ENCODE peak calls at places on chromosomes 12 and 14, in six cellular contexts. X, Q, F, J, L and C are unnamed samples.

GRCh38 chr12:80598004-80598606 is 109.3 kb upstream of the MYF6 start:
- DNase-seq in X (no peak), Q (no peak), F (peak; percentile 20), J (peak; percentile 83), L (no peak), C (no peak)

GRCh38 chr12:57190037-57190436 is 26.6 kb upstream of the NXPH4 start:
- DNase-seq in X (no peak), Q (no peak), F (no peak), J (no peak), L (no peak), C (no peak)

GRCh38 chr12:116346751-116347150 is 69.3 kb upstream of the MED13L start:
- DNase-seq in X (peak; percentile 48), Q (no peak), F (no peak), J (peak; percentile 94), L (no peak), C (peak; percentile 57)

GRCh38 chr12:48002773-48003218 is 1.5 kb downstream of the COL2A1 start:
- DNase-seq in X (no peak), Q (peak; percentile 77), F (no peak), J (peak; percentile 31), L (no peak), C (no peak)

GRCh38 chr12:116384629-116385485 is 107.4 kb upstream of the MED13L start:
- DNase-seq in X (no peak), Q (no peak), F (no peak), J (peak; percentile 76), L (no peak), C (peak; percentile 62)

GRCh38 chr12:75444444-75445136 is 36.0 kb upstream of the GLIPR1 start:
- DNase-seq in X (peak; percentile 8), Q (no peak), F (peak; percentile 44), J (peak; percentile 73), L (no peak), C (no peak)

GRCh38 chr12:38456769-38457168 is 140.2 kb downstream of the ALG10B start:
- DNase-seq in X (no peak), Q (no peak), F (no peak), J (no peak), L (no peak), C (no peak)

GRCh38 chr12:57627504-57628279 is 5.3 kb downstream of the B4GALNT1 start:
- DNase-seq in X (no peak), Q (peak; percentile 27), F (no peak), J (no peak), L (no peak), C (no peak)

GRCh38 chr14:99752486-99753121 is 40.6 kb upstream of the EML1 start:
- DNase-seq in X (no peak), Q (no peak), F (no peak), J (peak; percentile 76), L (no peak), C (no peak)

GRCh38 chr12:49292729-49293055 is 2.3 kb upstream of the PRPH start:
- DNase-seq in X (no peak), Q (peak; percentile 61), F (no peak), J (no peak), L (no peak), C (no peak)

GRCh38 chr14:50775357-50775756 is 55.6 kb downstream of the NIN start:
- DNase-seq in X (no peak), Q (no peak), F (no peak), J (peak; percentile 93), L (no peak), C (no peak)

GRCh38 chr12:64521838-64522237 is 69.9 kb downstream of the TBK1 start:
- DNase-seq in X (no peak), Q (no peak), F (no peak), J (no peak), L (no peak), C (no peak)

GRCh38 chr14:74638066-74638465 is 26.0 kb upstream of the LTBP2 start:
- DNase-seq in X (no peak), Q (peak; percentile 59), F (no peak), J (no peak), L (no peak), C (no peak)

GRCh38 chr12:108442077-108442476 is 73.0 kb upstream of the FICD start:
- DNase-seq in X (no peak), Q (no peak), F (no peak), J (no peak), L (no peak), C (no peak)

GRCh38 chr14:23538785-23539184 is 12.8 kb downstream of the ZFHX2 start:
- DNase-seq in X (no peak), Q (no peak), F (no peak), J (peak; percentile 31), L (no peak), C (no peak)

GRCh38 chr14:90839024-90839888 is 23.0 kb upstream of the TTC7B start:
- DNase-seq in X (no peak), Q (no peak), F (no peak), J (peak; percentile 63), L (no peak), C (no peak)

GRCh38 chr12:100545092-100545491 is 28.4 kb upstream of the GAS2L3 start:
- DNase-seq in X (no peak), Q (no peak), F (no peak), J (peak; percentile 50), L (no peak), C (no peak)

GRCh38 chr12:42213023-42213422 is 25.0 kb downstream of the YAF2 start:
- DNase-seq in X (no peak), Q (peak; percentile 51), F (no peak), J (peak; percentile 59), L (no peak), C (no peak)

GRCh38 chr12:12081836-12082497 is 11.2 kb downstream of the BCL2L14 start:
- DNase-seq in X (peak; percentile 73), Q (peak; percentile 67), F (peak; percentile 70), J (peak; percentile 55), L (peak; percentile 39), C (peak; percentile 57)

GRCh38 chr14:44170099-44170498 is 337.0 kb downstream of the FSCB start:
- DNase-seq in X (no peak), Q (no peak), F (no peak), J (no peak), L (no peak), C (no peak)

GRCh38 chr12:122845865-122846621 is 10.8 kb downstream of the HIP1R start:
- DNase-seq in X (no peak), Q (peak; percentile 64), F (no peak), J (no peak), L (no peak), C (no peak)

GRCh38 chr14:52314521-52315354 is 626 bp downstream of the PTGER2 start:
- DNase-seq in X (peak; percentile 27), Q (peak; percentile 73), F (no peak), J (peak; percentile 32), L (no peak), C (no peak)

GRCh38 chr14:31137214-31137889 is 70.2 kb downstream of the HECTD1 start:
- DNase-seq in X (no peak), Q (no peak), F (no peak), J (no peak), L (no peak), C (no peak)

GRCh38 chr14:55976219-55976618 is 142.0 kb upstream of the PELI2 start:
- DNase-seq in X (no peak), Q (no peak), F (no peak), J (no peak), L (no peak), C (no peak)

GRCh38 chr14:105925615-105926414 is 399.4 kb downstream of the TMEM121 start:
- DNase-seq in X (no peak), Q (no peak), F (no peak), J (no peak), L (no peak), C (peak; percentile 0)

GRCh38 chr12:28172434-28173030 is 17.7 kb upstream of the CCDC91 start:
- DNase-seq in X (peak; percentile 50), Q (peak; percentile 42), F (peak; percentile 39), J (peak; percentile 68), L (no peak), C (peak; percentile 69)

GRCh38 chr14:21408152-21408551 is 24.3 kb upstream of the SUPT16H start:
- DNase-seq in X (peak; percentile 13), Q (no peak), F (no peak), J (peak; percentile 65), L (no peak), C (no peak)

GRCh38 chr12:106139422-106140141 is 828 bp upstream of the NUAK1 start:
- DNase-seq in X (peak; percentile 76), Q (no peak), F (peak; percentile 52), J (peak; percentile 66), L (no peak), C (no peak)

DNA sequence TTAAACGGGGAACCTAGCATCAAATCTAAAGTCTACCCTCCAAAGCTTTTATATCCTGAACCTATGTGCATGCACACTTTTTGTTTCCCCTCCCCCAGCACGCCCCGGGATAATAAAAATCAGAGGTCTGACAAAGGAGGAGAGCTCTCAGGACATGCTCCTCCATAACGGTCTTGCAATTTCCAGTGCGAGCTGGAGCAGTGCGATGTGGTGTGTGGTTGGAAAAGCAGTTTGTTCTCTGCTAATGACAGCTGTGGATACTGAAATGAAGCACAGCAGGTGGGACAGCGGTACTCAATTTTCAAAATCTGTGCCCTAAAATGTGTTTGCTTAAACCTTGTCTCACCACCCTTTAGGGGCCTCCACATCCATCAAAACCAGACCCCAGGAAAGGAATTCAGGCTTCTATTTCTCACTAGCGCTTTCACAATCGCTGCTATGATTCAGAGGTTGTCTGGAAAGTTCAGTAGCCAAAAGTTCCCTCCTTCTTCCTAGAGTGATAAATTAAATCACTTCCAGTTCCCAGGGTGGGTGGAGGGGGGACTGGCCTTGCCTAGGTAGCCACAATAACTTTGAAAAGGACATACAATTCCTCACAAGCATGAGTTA is 440.8 kb downstream of the EGLN3 start:
- DNase-seq in X (no peak), Q (no peak), F (no peak), J (no peak), L (no peak), C (no peak)
- TF ChIP-seq SMC3 in X (no peak), Q (no peak), F (no peak), J (no peak), L (no peak), C (no peak)

DNA sequence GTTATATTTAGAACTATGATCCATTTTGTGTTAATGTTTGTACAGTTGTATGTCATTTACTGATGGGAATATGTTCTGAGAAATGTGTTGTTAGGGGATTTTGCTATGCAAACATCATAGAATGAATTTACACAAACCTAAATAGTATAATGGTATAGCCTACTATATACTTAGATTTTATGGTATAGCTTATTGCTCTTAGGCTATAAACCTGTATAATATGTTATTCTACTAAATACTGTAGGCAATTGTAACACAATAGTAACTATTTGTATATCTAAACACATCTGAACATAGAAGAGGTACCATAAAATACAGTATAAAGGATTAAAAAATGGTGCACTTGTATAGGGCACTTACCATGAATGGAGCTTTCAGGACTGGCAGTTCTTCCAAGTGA is 105.4 kb upstream of the GRIN2B start:
- DNase-seq in X (no peak), Q (no peak), F (no peak), J (no peak), L (no peak), C (no peak)
- TF ChIP-seq SMC3 in X (no peak), Q (no peak), F (no peak), J (no peak), L (no peak), C (no peak)

GRCh38 chr14:63848890-63849289 is 3.9 kb upstream of the SYNE2 start:
- DNase-seq in X (no peak), Q (no peak), F (no peak), J (no peak), L (no peak), C (no peak)
- TF ChIP-seq SMC3 in X (no peak), Q (no peak), F (no peak), J (no peak), L (no peak), C (no peak)

DNA sequence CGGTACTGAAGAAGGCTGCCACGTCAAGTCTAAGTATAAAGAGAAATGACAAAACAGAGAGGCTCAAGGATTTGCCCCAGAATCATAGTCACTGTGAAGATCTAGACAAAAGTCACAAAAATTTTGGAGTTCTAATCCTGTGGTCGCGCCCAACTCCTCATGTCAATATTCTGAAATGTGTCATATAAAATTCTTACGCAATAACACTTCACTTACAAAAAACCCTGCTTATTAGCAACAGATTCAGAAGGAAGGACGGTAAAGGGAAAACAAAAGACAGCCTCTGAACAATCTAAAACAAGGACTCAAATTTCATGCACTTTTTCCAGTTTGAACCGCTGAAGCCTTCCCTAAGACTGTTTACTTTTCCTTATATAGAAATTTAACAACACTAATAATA is 94.7 kb downstream of the TSPAN8 start:
- DNase-seq in X (no peak), Q (no peak), F (no peak), J (no peak), L (no peak), C (no peak)
- TF ChIP-seq SMC3 in X (no peak), Q (no peak), F (no peak), J (no peak), L (no peak), C (no peak)